ENCODE peak calls at places on chromosomes 4 and X, in nine cellular contexts. X is bronchial epithelial cell, D is lung, N is SK-N-SH, H is lower lobe of right lung, T is tibial nerve, Q is OCI-LY7, C is cardiac muscle cell, J is PC-3. G is an unnamed sample. For H3K36me3, the result is how much of the 10 kb centered on the place peaks cover.

GRCh38 chr4:115729739-115730266 is 616.4 kb upstream of the NDST4 start:
- DNase-seq in H (no peak), C (no peak), N (no peak), J (no peak), X (no peak), T (no peak), D (no peak), Q (no peak), G (no peak)

GRCh38 chrX:30488092-30488491 is 89.5 kb downstream of the TASL start:
- DNase-seq in J (peak), N (no peak), D (no peak), Q (no peak), T (no peak), H (no peak), C (peak), X (no peak), G (no peak)

GRCh38 chr4:159071178-159071968 is 31.5 kb upstream of the RAPGEF2 start:
- DNase-seq in J (peak), N (no peak), X (peak), H (no peak), Q (no peak), D (no peak), C (no peak), T (no peak), G (no peak)

GRCh38 chr4:147157860-147158701 is 212.4 kb upstream of the TTC29 start:
- DNase-seq in J (peak), X (peak), Q (no peak), C (peak), D (no peak), N (peak), H (peak), T (no peak), G (no peak)

GRCh38 chr4:3283916-3284315 is 8.9 kb upstream of the RGS12 start:
- DNase-seq in D (no peak), Q (no peak), C (no peak), N (no peak), H (no peak), J (peak), X (no peak), T (no peak), G (no peak)

GRCh38 chrX:40247848-40248622 is 150.3 kb upstream of the BCOR start:
- DNase-seq in H (no peak), Q (no peak), D (no peak), N (no peak), J (no peak), X (no peak), C (no peak), T (no peak), G (no peak)

GRCh38 chr4:35511851-35512250 is 732.5 kb downstream of the ARAP2 start:
- DNase-seq in H (no peak), T (no peak), N (no peak), D (no peak), C (no peak), J (peak), Q (no peak), X (peak), G (no peak)

GRCh38 chrX:77442728-77443127 is 4.5 kb upstream of the FGF16 start:
- DNase-seq in T (no peak), C (no peak), N (no peak), J (peak), D (no peak), H (no peak), X (peak), Q (no peak), G (no peak)

GRCh38 chr4:10671750-10672149 is 12.8 kb downstream of the CLNK start:
- DNase-seq in N (no peak), D (no peak), H (no peak), J (no peak), Q (no peak), X (no peak), T (no peak), C (no peak), G (no peak)

GRCh38 chr4:138616775-138617174 is 374.6 kb upstream of the SLC7A11 start:
- DNase-seq in D (no peak), X (no peak), C (no peak), H (no peak), J (no peak), N (no peak), T (no peak), Q (no peak), G (no peak)

GRCh38 chr4:165474784-165475705 is 96.2 kb downstream of the CPE start:
- DNase-seq in X (no peak), H (no peak), C (no peak), T (no peak), J (no peak), Q (no peak), N (no peak), D (no peak), G (no peak)

GRCh38 chr4:74438661-74439060 is 6.3 kb upstream of the AREG start:
- DNase-seq in N (no peak), D (no peak), Q (no peak), T (no peak), H (no peak), C (no peak), X (no peak), J (no peak), G (no peak)

GRCh38 chrX:3962511-3963350 is 249.3 kb upstream of the PRKX start:
- DNase-seq in C (peak), T (peak), D (no peak), Q (peak), H (no peak), J (peak), X (peak), N (peak), G (no peak)

GRCh38 chr4:109735566-109736454 is 5.9 kb upstream of the PLA2G12A start:
- DNase-seq in T (no peak), C (peak), D (no peak), J (no peak), X (no peak), N (no peak), H (no peak), Q (no peak), G (peak)

GRCh38 chrX:74118503-74118902 is 185.5 kb upstream of the ZCCHC13 start:
- DNase-seq in H (no peak), D (no peak), C (no peak), N (no peak), J (peak), T (no peak), X (peak), Q (no peak), G (no peak)

GRCh38 chr4:37453004-37453360 is 208.4 kb downstream of the NWD2 start:
- DNase-seq in J (peak), D (peak), H (no peak), X (peak), N (peak), C (peak), T (peak), Q (peak), G (peak)

GRCh38 chr4:26275261-26275660 is 45.6 kb upstream of the RBPJ start:
- DNase-seq in D (no peak), X (no peak), N (no peak), Q (no peak), J (no peak), H (no peak), T (no peak), C (no peak), G (no peak)

DNA sequence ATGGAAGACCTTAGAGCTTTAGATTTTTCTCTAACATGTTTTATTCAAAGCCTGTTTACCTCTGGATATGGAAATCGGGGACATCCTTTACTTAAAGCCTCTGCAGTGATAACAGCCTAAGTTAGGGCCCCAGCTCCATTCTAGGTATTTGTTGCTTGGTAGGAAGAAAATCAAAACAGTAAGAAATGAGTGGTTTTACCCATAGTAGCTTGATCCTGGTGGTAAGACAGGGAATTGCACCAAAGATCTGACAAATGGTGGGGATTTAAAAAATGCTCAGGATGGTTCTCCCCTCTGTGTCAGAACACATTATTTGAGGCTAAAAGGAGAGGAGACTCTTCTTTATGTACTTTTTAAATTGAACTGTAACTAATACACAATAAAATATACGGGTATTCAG is 52.4 kb downstream of the AFF2 start:
- DNase-seq in C (no peak), J (no peak), Q (peak), N (no peak), T (no peak), X (no peak), D (no peak), H (no peak), G (no peak)
- TF ChIP-seq CTCF in C (peak), J (no peak), Q (peak), N (peak), T (no peak), X (peak), D (no peak), H (no peak), G (no peak)

GRCh38 chr4:106565727-106566126 is 197.1 kb upstream of the GIMD1 start:
- DNase-seq in D (no peak), Q (no peak), J (no peak), N (no peak), X (no peak), H (no peak), C (no peak), T (peak), G (no peak)

GRCh38 chr4:106569151-106570029 is 200.8 kb upstream of the GIMD1 start:
- DNase-seq in D (no peak), T (no peak), C (no peak), Q (no peak), N (no peak), X (peak), H (no peak), J (peak), G (no peak)
- H3K36me3 ChIP-seq in D (under half), T (under half), C (under half), Q (under half), N (under half), X (under half), H (under half), J (under half), G (under half)

DNA sequence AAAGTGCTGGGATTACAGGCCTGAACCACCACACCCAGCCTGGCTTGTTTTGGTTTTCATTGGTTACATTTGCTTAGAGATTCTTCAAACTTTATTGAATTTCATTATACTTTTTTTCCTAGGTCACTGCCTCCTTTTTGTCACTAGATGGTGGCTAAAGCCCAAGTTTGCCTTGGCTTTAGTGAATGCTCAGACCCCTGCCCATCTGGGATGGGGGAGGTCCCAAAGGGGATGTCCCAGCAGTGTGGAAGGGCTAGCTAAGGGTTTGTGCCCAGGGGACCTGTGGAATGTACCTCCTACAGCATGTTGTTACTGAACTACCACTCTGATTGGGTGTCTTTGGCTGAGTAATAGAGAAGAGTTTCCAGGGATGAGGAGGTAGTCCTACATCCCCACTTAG is 58.4 kb downstream of the CEP135 start:
- DNase-seq in Q (no peak), T (no peak), D (no peak), C (no peak), J (no peak), N (no peak), X (no peak), H (no peak), G (no peak)
- TF ChIP-seq CTCF in Q (no peak), T (no peak), D (no peak), C (no peak), J (no peak), N (no peak), X (no peak), H (no peak), G (no peak)

GRCh38 chr4:6598127-6598526 is 23.1 kb downstream of the MAN2B2 start:
- DNase-seq in C (no peak), Q (no peak), T (no peak), D (no peak), H (no peak), N (no peak), X (no peak), J (no peak), G (no peak)
- H3K36me3 ChIP-seq in C (under half), Q (under half), T (under half), D (under half), H (half or more), N (under half), X (under half), J (under half), G (under half)

DNA sequence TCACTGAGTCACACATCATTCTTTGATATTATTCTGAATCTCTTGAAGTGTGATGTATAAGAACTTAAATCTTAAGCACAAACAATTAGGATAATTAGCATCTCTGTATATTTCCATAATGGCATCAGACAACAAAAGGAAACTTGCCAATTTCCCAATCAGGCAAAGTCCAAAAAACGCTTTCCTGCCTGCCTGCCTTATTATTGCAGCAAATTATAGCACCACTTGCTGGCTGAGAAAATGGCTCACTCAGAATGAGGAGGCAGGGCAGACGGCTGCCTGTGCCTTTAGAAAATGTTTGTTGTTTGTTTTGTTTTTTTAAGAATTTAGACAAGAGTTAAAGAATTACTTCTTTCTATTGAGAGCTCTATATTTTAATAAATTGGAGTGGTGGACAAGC is 27.7 kb upstream of the NR3C2 start:
- DNase-seq in Q (no peak), J (no peak), D (no peak), T (no peak), C (no peak), N (no peak), X (no peak), H (no peak), G (peak)
- TF ChIP-seq CTCF in Q (no peak), J (no peak), D (no peak), T (no peak), C (no peak), N (no peak), X (no peak), H (no peak), G (no peak)

DNA sequence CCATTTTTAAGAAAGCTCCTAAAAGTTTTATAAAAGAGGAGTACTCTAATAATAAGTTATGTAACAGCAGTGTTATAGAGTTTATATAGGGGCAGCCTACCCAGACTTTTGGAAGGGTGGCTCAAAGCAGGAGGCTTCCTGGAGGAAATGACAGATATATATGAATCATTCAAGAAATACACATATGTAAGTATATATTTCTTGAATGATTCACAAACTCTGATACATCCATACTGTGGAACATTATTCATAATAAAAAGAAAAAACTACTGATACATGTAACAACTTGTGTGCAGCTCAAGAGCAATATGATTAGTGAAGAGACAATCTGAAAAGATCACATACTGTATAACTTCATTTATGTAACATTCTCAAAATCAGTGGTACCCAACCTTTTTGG is 166.2 kb downstream of the WDFY3 start:
- DNase-seq in H (no peak), C (no peak), X (peak), N (no peak), Q (no peak), J (peak), D (no peak), T (no peak), G (no peak)
- H3K36me3 ChIP-seq in H (half or more), C (under half), X (under half), N (under half), Q (under half), J (under half), D (under half), T (under half), G (under half)

GRCh38 chr4:114200026-114200425 is 220.6 kb upstream of the ARSJ start:
- DNase-seq in Q (no peak), N (no peak), C (no peak), X (no peak), D (no peak), H (no peak), J (no peak), T (no peak), G (no peak)
- TF ChIP-seq CTCF in Q (no peak), N (no peak), C (no peak), X (no peak), D (no peak), H (no peak), J (no peak), T (no peak), G (no peak)

G was measured in mucosa of descending colon.